ENCODE peak calls at places on chromosomes 16 and 17, in four cellular contexts. X is LHCN-M2, T is HTR-8/SVneo, D is stomach. O is an unnamed sample.

GRCh38 chr17:73192894-73193701 is at the start of gene COG1:
- DNase-seq in D (peak; percentile 91), X (peak; percentile 81), T (peak; percentile 94), O (peak; percentile 85)

GRCh38 chr17:77666480-77666879 is 292.0 kb upstream of the TNRC6C start:
- DNase-seq in T (no peak), D (no peak), X (no peak), O (no peak)

GRCh38 chr17:64063766-64064224 is 43.4 kb upstream of the ICAM2 start:
- DNase-seq in D (peak; percentile 85), T (peak; percentile 53), X (no peak), O (no peak)

GRCh38 chr16:87930456-87930855 is 5.9 kb downstream of the CA5A start:
- DNase-seq in X (no peak), T (peak; percentile 42), D (no peak), O (no peak)

GRCh38 chr16:8703693-8704092 is 29.3 kb downstream of the ABAT start:
- DNase-seq in X (no peak), T (no peak), D (no peak), O (no peak)

GRCh38 chr16:20952144-20952797 is 51.7 kb downstream of the LYRM1 start:
- DNase-seq in T (no peak), X (no peak), D (no peak), O (no peak)

GRCh38 chr16:6861136-6861535 is 471.5 kb upstream of the RBFOX1 start:
- DNase-seq in X (no peak), D (no peak), T (no peak), O (no peak)

GRCh38 chr17:7839199-7839889 is 5.3 kb downstream of the KDM6B start:
- DNase-seq in X (no peak), D (no peak), T (no peak), O (no peak)

GRCh38 chr17:73645050-73645871 is 1.0 kb upstream of the SDK2 start:
- DNase-seq in D (peak; percentile 25), T (no peak), X (no peak), O (peak; percentile 71)

GRCh38 chr17:40106760-40107265 is 6.4 kb upstream of the NR1D1 start:
- DNase-seq in D (no peak), X (peak; percentile 76), T (no peak), O (no peak)

GRCh38 chr16:55126456-55126855 is 195.8 kb downstream of the IRX5 start:
- DNase-seq in T (no peak), D (no peak), X (no peak), O (no peak)

GRCh38 chr17:48505788-48506187 is 25.0 kb downstream of the HOXB1 start:
- DNase-seq in X (peak; percentile 93), D (no peak), T (peak; percentile 83), O (no peak)

GRCh38 chr16:68237243-68238028 is 1.5 kb upstream of the ESRP2 start:
- DNase-seq in X (peak; percentile 97), T (peak; percentile 99), D (peak; percentile 99), O (peak; percentile 98)

GRCh38 chr17:43219001-43219400 is 7.3 kb downstream of the TMEM106A start:
- DNase-seq in T (no peak), X (no peak), D (no peak), O (no peak)

GRCh38 chr16:12417051-12417818 is 386.5 kb downstream of the CPPED1 start:
- DNase-seq in X (no peak), T (no peak), D (no peak), O (no peak)

GRCh38 chr16:15415411-15416070 is 18.8 kb upstream of the BMERB1 start:
- DNase-seq in T (no peak), X (peak; percentile 26), D (no peak), O (no peak)

GRCh38 chr16:48444574-48444973 is 59.4 kb upstream of the SIAH1 start:
- DNase-seq in D (no peak), T (peak; percentile 70), X (peak; percentile 87), O (no peak)

GRCh38 chr16:2817496-2818277 is 650 bp downstream of the PRSS21 start:
- DNase-seq in D (no peak), T (no peak), X (no peak), O (no peak)

GRCh38 chr17:14203392-14203791 is 33.3 kb downstream of the CDRT15 start:
- DNase-seq in X (peak; percentile 5), D (no peak), T (no peak), O (no peak)

GRCh38 chr17:6045621-6046357 is 24.4 kb upstream of the WSCD1 start:
- DNase-seq in X (peak; percentile 35), T (no peak), D (no peak), O (no peak)

GRCh38 chr17:73719588-73720071 is 75.4 kb upstream of the SDK2 start:
- DNase-seq in T (no peak), D (no peak), X (no peak), O (peak; percentile 70)

GRCh38 chr17:66767164-66767933 is 67.6 kb upstream of the CACNG5 start:
- DNase-seq in D (no peak), X (peak; percentile 20), T (no peak), O (no peak)

GRCh38 chr17:72448019-72448418 is 327.2 kb downstream of the SOX9 start:
- DNase-seq in T (no peak), X (no peak), D (no peak), O (no peak)

GRCh38 chr16:245105-245504 is 10.5 kb downstream of the FAM234A start:
- DNase-seq in D (no peak), X (no peak), T (no peak), O (no peak)

GRCh38 chr16:11796227-11797165 is 562 bp downstream of the ZC3H7A start:
- DNase-seq in T (no peak), X (no peak), D (peak; percentile 62), O (peak; percentile 73)

GRCh38 chr16:51596247-51596646 is 445.2 kb upstream of the SALL1 start:
- DNase-seq in D (no peak), T (no peak), X (no peak), O (peak; percentile 42)

GRCh38 chr16:67296422-67296821 is 17.1 kb downstream of the PLEKHG4 start:
- DNase-seq in D (no peak), T (peak; percentile 62), X (peak; percentile 13), O (no peak)

GRCh38 chr16:11356573-11357331 is 11.5 kb downstream of the RMI2 start:
- DNase-seq in D (peak; percentile 81), T (peak; percentile 64), X (peak; percentile 37), O (peak; percentile 75)

GRCh38 chr17:49525831-49526741 is 31.0 kb downstream of the NGFR start:
- DNase-seq in T (no peak), X (no peak), D (no peak), O (peak; percentile 63)

GRCh38 chr17:69523252-69523861 is 108.9 kb downstream of the MAP2K6 start:
- DNase-seq in D (no peak), X (peak; percentile 49), T (peak; percentile 56), O (peak; percentile 45)

O was measured in testis.